ENCODE peak calls at places on chromosome 4, in five cellular contexts. Y is left lung, M is thyroid gland, L is tibial nerve, C is mesenchymal stem cell. A is an unnamed sample.

GRCh38 chr4:85769009-85769408 is 294.1 kb downstream of the ARHGAP24 start:
- DNase-seq in Y (no peak), M (no peak), L (no peak), C (no peak), A (no peak)

GRCh38 chr4:189021831-189022230 is 882.6 kb downstream of the TRIML1 start:
- DNase-seq in Y (no peak), M (peak; percentile 19), L (no peak), C (peak; percentile 83), A (peak; percentile 1)

GRCh38 chr4:77092832-77093800 is 17.3 kb upstream of the CCNI start:
- DNase-seq in Y (no peak), M (no peak), L (no peak), C (peak; percentile 15), A (peak; percentile 55)

GRCh38 chr4:128862608-128863313 is 53.3 kb downstream of the JADE1 start:
- DNase-seq in Y (no peak), M (no peak), L (no peak), C (peak; percentile 54), A (no peak)

GRCh38 chr4:30245140-30245539 is 475.0 kb upstream of the PCDH7 start:
- DNase-seq in Y (no peak), M (no peak), L (no peak), C (no peak), A (no peak)

GRCh38 chr4:53962516-53963225 is 101.7 kb downstream of the CHIC2 start:
- DNase-seq in Y (no peak), M (no peak), L (no peak), C (peak; percentile 50), A (peak; percentile 65)

GRCh38 chr4:181897935-181898334 is 345.3 kb upstream of the TENM3 start:
- DNase-seq in Y (no peak), M (no peak), L (no peak), C (no peak), A (peak; percentile 63)

GRCh38 chr4:168541608-168541953 is 44.7 kb downstream of the PALLD start:
- DNase-seq in Y (no peak), M (no peak), L (no peak), C (no peak), A (no peak)

GRCh38 chr4:105061136-105061696 is 85.5 kb upstream of the TET2 start:
- DNase-seq in Y (peak; percentile 35), M (no peak), L (no peak), C (no peak), A (no peak)

GRCh38 chr4:48290146-48290772 is 20.6 kb upstream of the TEC start:
- DNase-seq in Y (no peak), M (no peak), L (no peak), C (no peak), A (peak; percentile 33)

GRCh38 chr4:42656986-42657792 is at the start of gene ATP8A1:
- DNase-seq in Y (peak; percentile 95), M (peak; percentile 97), L (peak; percentile 88), C (peak; percentile 89), A (peak; percentile 97)

GRCh38 chr4:109429545-109429944 is 4.1 kb upstream of the SEC24B start:
- DNase-seq in Y (no peak), M (no peak), L (no peak), C (no peak), A (peak; percentile 57)

GRCh38 chr4:113637363-113637762 is 124.2 kb downstream of the CAMK2D start:
- DNase-seq in Y (no peak), M (no peak), L (no peak), C (no peak), A (peak; percentile 87)

GRCh38 chr4:88697588-88698329 is at the start of gene NAP1L5:
- DNase-seq in Y (peak; percentile 63), M (peak; percentile 62), L (peak; percentile 53), C (peak; percentile 76), A (peak; percentile 35)

GRCh38 chr4:131499139-131499873 is 1649.8 kb upstream of the PCDH10 start:
- DNase-seq in Y (no peak), M (no peak), L (no peak), C (peak; percentile 98), A (peak; percentile 86)

GRCh38 chr4:158189409-158189808 is 16.6 kb upstream of the GASK1B start:
- DNase-seq in Y (no peak), M (no peak), L (no peak), C (no peak), A (no peak)

GRCh38 chr4:178970433-178971140 is 1528.3 kb upstream of the AGA start:
- DNase-seq in Y (no peak), M (no peak), L (no peak), C (peak; percentile 8), A (no peak)

GRCh38 chr4:4866833-4867744 is 7.6 kb downstream of the MSX1 start:
- DNase-seq in Y (no peak), M (peak; percentile 22), L (no peak), C (peak; percentile 21), A (peak; percentile 72)

GRCh38 chr4:56654238-56654632 is 26.9 kb downstream of the HOPX start:
- DNase-seq in Y (no peak), M (peak; percentile 37), L (no peak), C (no peak), A (peak; percentile 49)

GRCh38 chr4:84879651-84880200 is 86.8 kb downstream of the WDFY3 start:
- DNase-seq in Y (no peak), M (no peak), L (no peak), C (no peak), A (peak; percentile 19)

GRCh38 chr4:185994750-185995149 is 74.2 kb upstream of the TLR3 start:
- DNase-seq in Y (no peak), M (no peak), L (no peak), C (no peak), A (no peak)

GRCh38 chr4:70583952-70584834 is 7.9 kb upstream of the AMBN start:
- DNase-seq in Y (no peak), M (no peak), L (no peak), C (no peak), A (no peak)

GRCh38 chr4:173264245-173264959 is 69.8 kb downstream of the HMGB2 start:
- DNase-seq in Y (no peak), M (peak; percentile 11), L (no peak), C (peak; percentile 60), A (peak; percentile 10)

GRCh38 chr4:66294626-66295025 is 624.3 kb upstream of the EPHA5 start:
- DNase-seq in Y (no peak), M (no peak), L (no peak), C (no peak), A (no peak)

GRCh38 chr4:126106658-126107057 is 791.9 kb downstream of the FAT4 start:
- DNase-seq in Y (no peak), M (no peak), L (no peak), C (no peak), A (no peak)

GRCh38 chr4:80072607-80073361 is at the start of gene ANTXR2:
- DNase-seq in Y (peak; percentile 92), M (peak; percentile 79), L (peak; percentile 85), C (peak; percentile 96), A (peak; percentile 91)

GRCh38 chr4:57098945-57099344 is 11.2 kb downstream of the IGFBP7 start:
- DNase-seq in Y (no peak), M (no peak), L (no peak), C (peak; percentile 92), A (no peak)

GRCh38 chr4:143025111-143025704 is 159.5 kb upstream of the USP38 start:
- DNase-seq in Y (no peak), M (no peak), L (no peak), C (peak; percentile 9), A (peak; percentile 10)

GRCh38 chr4:117324851-117325491 is 239.6 kb upstream of the TRAM1L1 start:
- DNase-seq in Y (no peak), M (no peak), L (no peak), C (peak; percentile 95), A (no peak)

GRCh38 chr4:6008766-6009385 is 9.4 kb downstream of the C4orf50 start:
- DNase-seq in Y (peak; percentile 24), M (no peak), L (no peak), C (no peak), A (no peak)

GRCh38 chr4:48138936-48139335 is 4.9 kb upstream of the TXK start:
- DNase-seq in Y (no peak), M (no peak), L (no peak), C (no peak), A (no peak)

GRCh38 chr4:182807841-182808548 is 109.2 kb downstream of the DCTD start:
- DNase-seq in Y (no peak), M (no peak), L (no peak), C (no peak), A (no peak)

GRCh38 chr4:147096667-147097604 is 151.3 kb upstream of the TTC29 start:
- DNase-seq in Y (no peak), M (no peak), L (no peak), C (peak; percentile 70), A (peak; percentile 60)

DNA sequence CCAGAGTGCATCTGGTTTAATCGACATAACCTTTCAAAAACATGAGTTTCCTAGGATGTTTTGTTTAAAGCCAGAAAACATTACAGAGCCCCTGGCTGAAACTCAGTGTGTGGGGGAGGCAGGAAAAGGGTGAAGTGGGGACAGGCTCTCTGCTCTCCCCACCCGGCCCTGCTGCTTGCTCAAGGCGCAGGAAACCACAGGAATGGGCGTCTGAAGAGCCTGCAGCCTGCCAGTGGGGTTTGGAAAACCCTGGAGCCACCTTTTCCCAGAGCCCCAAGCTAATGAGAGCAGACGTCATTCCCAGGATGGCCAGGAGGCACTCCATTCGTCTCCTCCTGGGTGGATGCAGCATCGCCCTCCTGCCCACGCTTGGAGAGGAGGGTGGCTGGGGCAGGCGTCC is 240.6 kb downstream of the AFAP1 start:
- DNase-seq in Y (peak; percentile 48), M (no peak), L (peak; percentile 43), C (peak; percentile 91), A (no peak)
- H3K27ac ChIP-seq in Y (no peak overlapping the region), M (no peak overlapping the region), L (no peak overlapping the region), C (no peak overlapping the region), A (no peak overlapping the region)

GRCh38 chr4:67568820-67569219 is 10.3 kb downstream of the STAP1 start:
- DNase-seq in Y (no peak), M (no peak), L (no peak), C (no peak), A (no peak)
- H3K4me1 ChIP-seq in Y (no peaks in the 10 kb centered on the region), M (no peaks in the 10 kb centered on the region), L (no peaks in the 10 kb centered on the region), C (no peaks in the 10 kb centered on the region), A (no peaks in the 10 kb centered on the region)

GRCh38 chr4:1459664-1460511 is 53.6 kb upstream of the NKX1-1 start:
- DNase-seq in Y (no peak), M (no peak), L (no peak), C (no peak), A (no peak)
- H3K27me3 ChIP-seq in Y (peaks cover 73% of the 10 kb centered on the region), M (no peaks in the 10 kb centered on the region), L (peaks cover 61% of the 10 kb centered on the region), C (peaks cover 67% of the 10 kb centered on the region), A (peaks cover 31% of the 10 kb centered on the region)

GRCh38 chr4:151804821-151805220 is 44.0 kb upstream of the GATB start:
- DNase-seq in Y (no peak), M (no peak), L (no peak), C (peak; percentile 17), A (no peak)

GRCh38 chr4:151808120-151808529 is 47.3 kb upstream of the GATB start:
- DNase-seq in Y (no peak), M (no peak), L (no peak), C (peak; percentile 28), A (no peak)

GRCh38 chr4:151806511-151806927 is 45.7 kb upstream of the GATB start:
- DNase-seq in Y (no peak), M (no peak), L (no peak), C (peak; percentile 87), A (peak; percentile 54)

GRCh38 chr4:151809716-151810115 is 48.9 kb upstream of the GATB start:
- DNase-seq in Y (no peak), M (no peak), L (no peak), C (no peak), A (no peak)

DNA sequence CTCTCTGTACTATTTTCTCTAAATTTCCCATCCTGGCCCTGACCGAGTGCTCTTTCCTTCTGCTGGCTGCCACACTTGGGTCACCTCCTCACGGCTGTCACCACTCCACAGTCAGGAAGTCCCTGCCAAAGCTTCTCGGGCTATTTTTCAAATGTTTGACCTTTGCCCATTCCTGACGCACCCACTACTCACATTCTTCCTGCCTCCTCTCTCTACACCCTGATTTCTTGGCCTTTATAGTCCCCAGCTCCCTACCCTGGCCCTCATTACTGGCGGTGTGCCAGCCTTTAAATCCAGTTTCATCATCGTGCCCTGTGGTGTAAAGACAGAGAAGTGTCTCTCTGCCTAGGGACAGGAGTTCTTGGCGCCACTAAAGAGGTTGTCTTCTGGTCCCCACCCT is 46.4 kb upstream of the GATB start:
- DNase-seq in Y (no peak), M (no peak), L (no peak), C (no peak), A (peak; percentile 91)
- H3K27ac ChIP-seq in Y (peak overlapping the region; percentile 20), M (no peak overlapping the region), L (no peak overlapping the region), C (peak overlapping the region; percentile 70), A (peak overlapping the region; percentile 100)